ENCODE peak calls at places on chromosomes 3 and 15, in four cellular contexts. I is AG04450, A is left ventricle myocardium inferior, K is PC-9. F is an unnamed sample.

GRCh38 chr15:63678383-63678782 is 81.2 kb downstream of the FBXL22 start:
- DNase-seq in I (no peak), A (no peak), K (no peak), F (no peak)

GRCh38 chr3:182636646-182637045 is 156.7 kb upstream of the ATP11B start:
- DNase-seq in A (no peak), I (no peak), K (no peak), F (no peak)

GRCh38 chr3:62373215-62373614 is at the start of gene FEZF2:
- DNase-seq in A (no peak), I (no peak), K (no peak), F (no peak)

GRCh38 chr3:39521456-39521855 is 54.0 kb downstream of the MOBP start:
- DNase-seq in A (no peak), I (no peak), K (no peak), F (no peak)

GRCh38 chr3:160804762-160805161 is 48.7 kb downstream of the PPM1L start:
- DNase-seq in A (peak; percentile 48), I (no peak), K (no peak), F (no peak)

GRCh38 chr15:67009576-67010569 is 55.5 kb upstream of the SMAD3 start:
- DNase-seq in I (no peak), K (no peak), A (no peak), F (no peak)

GRCh38 chr3:158105124-158105709 is 1.0 kb downstream of the SHOX2 start:
- DNase-seq in A (no peak), I (no peak), K (no peak), F (no peak)

GRCh38 chr15:90221251-90221900 is 12.4 kb downstream of the CIB1 start:
- DNase-seq in K (peak; percentile 66), I (peak; percentile 53), A (peak; percentile 74), F (peak; percentile 57)

GRCh38 chr3:104388624-104389023 is 978.1 kb upstream of the ALCAM start:
- DNase-seq in K (no peak), A (no peak), I (no peak), F (no peak)

GRCh38 chr3:29181149-29181780 is 99.6 kb upstream of the RBMS3 start:
- DNase-seq in I (no peak), A (no peak), K (no peak), F (no peak)

GRCh38 chr3:193895409-193895808 is 240.5 kb upstream of the HES1 start:
- DNase-seq in K (no peak), A (no peak), I (no peak), F (no peak)

GRCh38 chr15:81016253-81017068 is 15.7 kb downstream of the TLNRD1 start:
- DNase-seq in K (no peak), A (no peak), I (no peak), F (no peak)

GRCh38 chr15:63072023-63072650 is 29.6 kb downstream of the TPM1 start:
- DNase-seq in A (no peak), K (no peak), I (no peak), F (no peak)

GRCh38 chr3:67437090-67437489 is 217.3 kb downstream of the SUCLG2 start:
- DNase-seq in I (no peak), K (no peak), A (no peak), F (no peak)

GRCh38 chr3:12541625-12542024 is 3.7 kb downstream of the MKRN2OS start:
- DNase-seq in I (no peak), A (no peak), K (no peak), F (no peak)

GRCh38 chr15:93088200-93088980 is 621 bp downstream of the RGMA start:
- DNase-seq in K (no peak), I (no peak), A (peak; percentile 45), F (no peak)

GRCh38 chr15:93091465-93091864 is 2.5 kb upstream of the RGMA start:
- DNase-seq in A (no peak), K (no peak), I (no peak), F (no peak)

GRCh38 chr15:93089855-93090305 is 869 bp upstream of the RGMA start:
- DNase-seq in K (no peak), A (peak; percentile 62), I (no peak), F (no peak)

GRCh38 chr15:93087825-93088199 is 1.2 kb downstream of the RGMA start:
- DNase-seq in I (no peak), K (peak; percentile 47), A (peak; percentile 78), F (no peak)

GRCh38 chr15:93088981-93089854 is at the start of gene RGMA:
- DNase-seq in A (peak; percentile 66), I (no peak), K (no peak), F (no peak)
- H3K4me3 ChIP-seq in A (peak within 1 kb of the TSS; percentile 83), I (peak within 1 kb of the TSS; percentile 31), K (no peak within 1 kb of the TSS), F (no peak within 1 kb of the TSS)

GRCh38 chr3:52289338-52289746 is 1.7 kb downstream of the GLYCTK start:
- DNase-seq in K (no peak), A (no peak), I (no peak), F (no peak)
- TF ChIP-seq CTCF in K (no peak), A (no peak), I (no peak), F (no peak)

GRCh38 chr15:100880897-100881242 is 1.2 kb downstream of the ALDH1A3 start:
- DNase-seq in K (no peak), A (no peak), I (no peak), F (no peak)
- H3K4me3 ChIP-seq in K (peak overlapping the region; percentile 94), A (peak overlapping the region; percentile 66), I (peak overlapping the region; percentile 58), F (no peak overlapping the region)

GRCh38 chr15:29695486-29696167 is 126.6 kb downstream of the TJP1 start:
- DNase-seq in K (no peak), I (no peak), A (no peak), F (no peak)
- TF ChIP-seq CTCF in K (no peak), I (no peak), A (no peak), F (no peak)

GRCh38 chr3:128648402-128648801 is 2.2 kb downstream of the RPN1 start:
- DNase-seq in A (no peak), I (no peak), K (no peak), F (no peak)
- H3K4me3 ChIP-seq in A (peak overlapping the region; percentile 89), I (peak overlapping the region; percentile 100), K (peak overlapping the region; percentile 98), F (no peak overlapping the region)

GRCh38 chr3:21170964-21171363 is 580.0 kb downstream of the ZNF385D start:
- DNase-seq in I (no peak), K (no peak), A (no peak), F (no peak)
- TF ChIP-seq CTCF in I (peak; percentile 51), K (peak; percentile 69), A (peak; percentile 44), F (peak; percentile 41)

GRCh38 chr3:107525101-107525953 is 2.6 kb downstream of the BBX start:
- DNase-seq in A (peak; percentile 41), I (no peak), K (peak; percentile 56), F (no peak)
- H3K4me3 ChIP-seq in A (peak overlapping the region; percentile 87), I (peak overlapping the region; percentile 82), K (peak overlapping the region; percentile 95), F (peak overlapping the region; percentile 85)

GRCh38 chr3:126133606-126134005 is 46.8 kb downstream of the ALDH1L1 start:
- DNase-seq in K (no peak), I (no peak), A (no peak), F (no peak)

GRCh38 chr3:126134219-126134975 is 46.0 kb downstream of the ALDH1L1 start:
- DNase-seq in I (peak; percentile 8), K (peak; percentile 56), A (peak; percentile 63), F (no peak)

GRCh38 chr3:126131881-126132750 is 48.2 kb upstream of the SLC41A3 start:
- DNase-seq in A (peak; percentile 4), K (no peak), I (no peak), F (no peak)

GRCh38 chr3:126130981-126131750 is 47.2 kb upstream of the SLC41A3 start:
- DNase-seq in I (no peak), A (peak; percentile 8), K (no peak), F (no peak)

DNA sequence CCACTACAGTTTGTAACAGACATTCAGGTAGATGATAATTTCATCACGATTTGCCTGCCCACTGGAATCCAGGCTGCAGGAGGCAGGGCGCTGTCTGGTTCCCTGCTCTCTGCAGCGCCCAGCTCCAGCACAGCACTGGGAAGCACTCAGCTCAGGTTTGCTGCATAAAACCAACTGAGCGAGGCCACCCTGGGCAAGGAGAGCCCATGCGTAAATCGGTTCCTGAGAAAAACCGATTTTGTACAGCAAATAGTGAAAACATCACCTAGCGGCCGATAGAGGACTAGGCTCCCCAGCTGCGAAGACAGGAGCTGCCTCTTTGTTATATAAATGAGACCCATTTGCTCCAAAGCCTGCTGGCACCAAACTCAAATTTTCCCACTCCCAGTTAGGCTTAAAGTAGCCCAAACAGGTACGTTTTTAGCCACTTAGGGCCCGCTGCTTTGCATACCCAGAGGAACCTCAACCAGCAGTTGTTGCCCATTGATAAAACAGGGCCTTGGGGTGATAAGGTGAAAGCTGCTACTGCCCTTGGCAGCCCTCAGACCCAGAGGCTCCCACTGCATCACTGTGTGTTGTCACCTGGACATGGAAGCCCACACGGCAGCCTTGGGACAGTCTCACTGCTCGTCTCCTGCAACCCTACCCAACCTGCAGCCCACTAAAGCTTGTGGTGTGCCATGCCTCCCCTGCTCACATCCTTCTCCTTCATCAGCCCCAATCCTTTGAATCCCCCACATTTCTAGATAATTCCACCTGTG is 47.5 kb downstream of the ALDH1L1 start:
- DNase-seq in K (no peak), I (no peak), A (no peak), F (no peak)
- TF ChIP-seq CTCF in K (no peak), I (peak; percentile 54), A (no peak), F (peak; percentile 35)

GRCh38 chr3:189771842-189772494 is 140.8 kb downstream of the TP63 start:
- DNase-seq in A (no peak), I (no peak), K (no peak), F (no peak)
- H3K4me3 ChIP-seq in A (no peak overlapping the region), I (no peak overlapping the region), K (peak overlapping the region; percentile 16), F (no peak overlapping the region)